ENCODE peak calls at places on chromosomes 1 and 21, in ten cellular contexts. W is transverse colon, R is PC-3, K is neuronal stem cell, E is spleen, B is HepG2, Z is left ventricle myocardium inferior, C is pancreas, D is tibial nerve, S is adrenal gland. X is an unnamed sample.

GRCh38 chr21:17610862-17611261 is 1.8 kb downstream of the BTG3 start:
- DNase-seq in B (peak; percentile 13), R (no peak), Z (no peak), D (no peak), C (no peak), K (no peak), W (peak; percentile 15), S (peak; percentile 28), E (no peak), X (peak; percentile 24)

GRCh38 chr1:213409971-213410370 is 358.9 kb downstream of the RPS6KC1 start:
- DNase-seq in S (no peak), D (no peak), R (no peak), K (no peak), B (no peak), E (no peak), Z (no peak), C (no peak), W (no peak), X (no peak)

GRCh38 chr1:200962631-200963030 is 60.9 kb downstream of the KIF21B start:
- DNase-seq in R (no peak), B (no peak), Z (no peak), D (no peak), C (peak; percentile 9), E (peak; percentile 33), S (no peak), W (no peak), K (no peak), X (no peak)

GRCh38 chr1:227891223-227891954 is 56.3 kb downstream of the WNT9A start:
- DNase-seq in C (no peak), W (peak; percentile 3), B (no peak), E (peak; percentile 72), D (peak; percentile 11), Z (no peak), R (peak; percentile 44), K (no peak), S (peak; percentile 8), X (no peak)

GRCh38 chr1:86207323-86207722 is 50.8 kb upstream of the COL24A1 start:
- DNase-seq in E (no peak), D (no peak), C (no peak), B (no peak), S (no peak), W (no peak), R (peak; percentile 72), K (no peak), Z (peak; percentile 20), X (no peak)

GRCh38 chr21:40049031-40049958 is 182.1 kb downstream of the PCP4 start:
- DNase-seq in W (peak; percentile 14), B (no peak), K (no peak), Z (no peak), C (no peak), E (no peak), S (no peak), R (no peak), D (no peak), X (no peak)

GRCh38 chr1:202791102-202791747 is 17.0 kb downstream of the KDM5B start:
- DNase-seq in Z (no peak), B (no peak), D (no peak), W (no peak), K (no peak), E (no peak), S (no peak), C (no peak), R (no peak), X (peak; percentile 41)

GRCh38 chr1:82386365-82387069 is 585.8 kb downstream of the ADGRL2 start:
- DNase-seq in Z (no peak), E (no peak), S (no peak), W (no peak), R (no peak), C (no peak), K (no peak), B (no peak), D (no peak), X (no peak)

GRCh38 chr21:43865471-43866181 is 603 bp downstream of the AGPAT3 start:
- DNase-seq in Z (peak; percentile 53), B (no peak), R (peak; percentile 25), C (peak; percentile 83), D (no peak), S (peak; percentile 64), K (no peak), W (peak; percentile 76), E (peak; percentile 91), X (peak; percentile 75)

GRCh38 chr1:13700521-13701273 is 709 bp downstream of the PRDM2 start:
- DNase-seq in R (peak; percentile 11), W (peak; percentile 47), C (no peak), S (peak; percentile 53), D (no peak), K (peak; percentile 17), Z (peak; percentile 41), E (peak; percentile 89), B (no peak), X (peak; percentile 29)

GRCh38 chr1:19165501-19165900 is 44.6 kb downstream of the UBR4 start:
- DNase-seq in W (peak; percentile 54), D (no peak), S (no peak), B (no peak), C (no peak), Z (no peak), K (no peak), R (peak; percentile 85), E (no peak), X (peak; percentile 12)

GRCh38 chr1:184866991-184867788 is 107.1 kb downstream of the NIBAN1 start:
- DNase-seq in Z (no peak), K (no peak), S (no peak), D (no peak), C (no peak), B (no peak), W (peak; percentile 41), R (peak; percentile 76), E (no peak), X (peak; percentile 58)

GRCh38 chr1:91603409-91603808 is 102.8 kb downstream of the CDC7 start:
- DNase-seq in Z (no peak), K (no peak), B (no peak), D (no peak), C (no peak), E (no peak), R (no peak), S (no peak), W (no peak), X (no peak)

GRCh38 chr1:241990040-241990439 is 8.9 kb downstream of the MAP1LC3C start:
- DNase-seq in K (no peak), S (peak; percentile 92), R (peak; percentile 97), E (no peak), W (peak; percentile 61), B (no peak), D (peak; percentile 77), C (peak; percentile 59), Z (peak; percentile 77), X (peak; percentile 12)

GRCh38 chr1:119673171-119673940 is 25.3 kb upstream of the ZNF697 start:
- DNase-seq in S (no peak), Z (no peak), D (no peak), K (no peak), R (peak; percentile 84), C (no peak), B (peak; percentile 55), E (no peak), W (no peak), X (no peak)

GRCh38 chr1:151356668-151357067 is 9.6 kb upstream of the RFX5 start:
- DNase-seq in D (no peak), B (no peak), W (no peak), E (no peak), C (no peak), R (no peak), Z (no peak), K (no peak), S (no peak), X (no peak)

GRCh38 chr1:207024202-207025143 is 8.1 kb downstream of the C1orf116 start:
- DNase-seq in D (no peak), K (no peak), C (no peak), W (no peak), Z (no peak), E (no peak), S (peak; percentile 72), B (no peak), R (no peak), X (peak; percentile 96)

GRCh38 chr1:16187748-16188401 is 24.6 kb downstream of the ARHGEF19 start:
- DNase-seq in S (peak; percentile 81), D (peak; percentile 74), K (no peak), Z (peak; percentile 79), E (peak; percentile 93), C (peak; percentile 92), W (peak; percentile 82), B (peak; percentile 52), R (peak; percentile 93), X (peak; percentile 74)

DNA sequence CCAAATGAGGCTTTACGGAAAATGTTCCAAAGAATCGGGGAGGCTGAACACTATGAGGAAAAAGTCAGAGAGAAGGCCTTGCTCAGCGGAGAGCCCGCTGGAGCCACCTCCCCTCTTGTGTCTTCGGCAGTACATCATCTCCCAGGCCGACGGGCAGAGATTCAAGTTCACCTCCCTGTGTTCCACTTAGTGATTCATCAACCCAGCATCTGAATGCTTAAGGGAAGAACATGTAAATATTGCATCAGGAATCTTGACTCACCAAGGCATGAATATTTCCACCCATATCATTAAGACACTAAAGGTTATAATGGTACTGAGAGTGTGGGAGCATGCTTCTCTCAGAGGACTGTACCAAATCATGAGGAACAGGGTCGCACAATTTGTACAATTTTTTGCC is 172.5 kb downstream of the ST6GALNAC5 start:
- DNase-seq in S (peak; percentile 48), D (peak; percentile 15), K (no peak), E (no peak), B (no peak), C (no peak), Z (no peak), W (no peak), R (peak; percentile 97), X (no peak)
- H3K27ac ChIP-seq in S (no peak overlapping the region), D (no peak overlapping the region), K (no peak overlapping the region), E (no peak overlapping the region), B (no peak overlapping the region), C (no peak overlapping the region), Z (no peak overlapping the region), W (no peak overlapping the region), R (peak overlapping the region; percentile 62), X (no peak overlapping the region)

GRCh38 chr21:36709868-36710728 is 11.2 kb downstream of the SIM2 start:
- DNase-seq in R (no peak), Z (no peak), E (peak; percentile 56), K (peak; percentile 33), S (no peak), C (no peak), B (no peak), W (peak; percentile 4), D (no peak), X (no peak)
- H3K4me3 ChIP-seq in R (no peak overlapping the region), Z (peak overlapping the region; percentile 35), E (no peak overlapping the region), K (no peak overlapping the region), S (no peak overlapping the region), C (no peak overlapping the region), B (no peak overlapping the region), W (peak overlapping the region; percentile 5), D (no peak overlapping the region), X (peak overlapping the region; percentile 26)

GRCh38 chr1:58902830-58903229 is 119.0 kb upstream of the JUN start:
- DNase-seq in D (no peak), E (no peak), C (no peak), W (no peak), K (no peak), Z (no peak), S (no peak), B (no peak), R (no peak), X (peak; percentile 44)
- H3K27ac ChIP-seq in D (peak overlapping the region; percentile 99), E (peak overlapping the region; percentile 96), C (peak overlapping the region; percentile 92), W (peak overlapping the region; percentile 96), K (no peak overlapping the region), Z (peak overlapping the region; percentile 97), S (peak overlapping the region; percentile 96), B (peak overlapping the region; percentile 89), R (peak overlapping the region; percentile 92), X (peak overlapping the region; percentile 93)

DNA sequence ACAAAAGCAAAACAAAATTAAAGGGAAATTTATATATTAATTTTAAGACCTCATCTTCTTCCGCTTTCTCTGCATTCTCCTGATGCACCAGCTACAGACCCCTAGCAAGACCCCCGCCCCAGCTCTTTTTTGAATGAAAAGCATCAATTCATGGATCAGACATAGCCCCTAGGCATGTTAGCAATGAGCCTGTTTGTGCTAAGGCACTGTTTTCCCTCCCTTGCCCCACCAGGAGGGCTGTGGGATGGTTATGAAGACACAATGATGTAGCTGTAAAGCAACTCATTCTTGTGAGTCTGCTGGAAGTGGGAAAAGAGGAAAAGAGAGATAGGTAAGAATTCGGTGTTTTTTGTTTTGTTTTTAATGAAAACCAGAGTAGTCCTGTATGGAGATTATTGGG is 88.5 kb upstream of the ZBTB18 start:
- DNase-seq in E (no peak), D (no peak), W (no peak), C (no peak), B (no peak), K (no peak), R (no peak), S (no peak), Z (no peak), X (no peak)
- H3K4me3 ChIP-seq in E (no peak overlapping the region), D (no peak overlapping the region), W (no peak overlapping the region), C (no peak overlapping the region), B (no peak overlapping the region), K (no peak overlapping the region), R (no peak overlapping the region), S (no peak overlapping the region), Z (no peak overlapping the region), X (no peak overlapping the region)